ENCODE peak calls at places on chromosomes 6 and 20, in seven cellular contexts. J is colonic mucosa; W is CD8-positive, alpha-beta T cell; L is right atrium auricular region; K is heart left ventricle; S is uterus; C is cardiac muscle cell. E is an unnamed sample.

GRCh38 chr6:827431-827830 is 134.5 kb upstream of the EXOC2 start:
- DNase-seq in J (no peak), W (no peak), L (no peak), K (no peak), S (no peak), C (no peak), E (no peak)

GRCh38 chr6:130366011-130366963 is at the start of gene TMEM200A:
- DNase-seq in J (peak; percentile 54), W (peak; percentile 32), L (no peak), K (peak; percentile 26), S (peak; percentile 65), C (peak; percentile 75), E (peak; percentile 45)

GRCh38 chr6:113359155-113360140 is 497.7 kb upstream of the MARCKS start:
- DNase-seq in J (no peak), W (no peak), L (no peak), K (peak; percentile 22), S (no peak), C (peak; percentile 60), E (no peak)

GRCh38 chr20:13638162-13638495 is 603 bp downstream of the TASP1 start:
- DNase-seq in J (no peak), W (no peak), L (no peak), K (no peak), S (no peak), C (no peak), E (no peak)

GRCh38 chr6:121382467-121383121 is 48.3 kb upstream of the TBC1D32 start:
- DNase-seq in J (peak; percentile 87), W (no peak), L (no peak), K (no peak), S (no peak), C (peak; percentile 21), E (no peak)

GRCh38 chr6:151391471-151392428 is at the start of gene ZBTB2:
- DNase-seq in J (peak; percentile 72), W (peak; percentile 68), L (peak; percentile 74), K (peak; percentile 81), S (peak; percentile 68), C (peak; percentile 75), E (peak; percentile 90)

GRCh38 chr6:150296890-150297289 is 71.9 kb upstream of the IYD start:
- DNase-seq in J (no peak), W (no peak), L (no peak), K (no peak), S (no peak), C (no peak), E (no peak)

GRCh38 chr6:154848580-154848979 is 115.4 kb downstream of the SCAF8 start:
- DNase-seq in J (no peak), W (no peak), L (no peak), K (no peak), S (no peak), C (peak; percentile 30), E (no peak)

GRCh38 chr6:140623498-140623897 is 1249.0 kb upstream of the CITED2 start:
- DNase-seq in J (no peak), W (no peak), L (no peak), K (no peak), S (no peak), C (peak; percentile 81), E (no peak)

GRCh38 chr6:165599121-165599520 is 63.9 kb downstream of the PDE10A start:
- DNase-seq in J (no peak), W (no peak), L (no peak), K (no peak), S (no peak), C (no peak), E (no peak)

GRCh38 chr6:163793584-163793983 is 379.1 kb downstream of the QKI start:
- DNase-seq in J (no peak), W (no peak), L (no peak), K (no peak), S (no peak), C (peak; percentile 18), E (no peak)

GRCh38 chr6:166493427-166494100 is 92.9 kb downstream of the RAMACL start:
- DNase-seq in J (no peak), W (no peak), L (no peak), K (peak; percentile 18), S (no peak), C (no peak), E (no peak)

GRCh38 chr20:8449120-8449519 is 317.1 kb downstream of the PLCB1 start:
- DNase-seq in J (no peak), W (no peak), L (no peak), K (no peak), S (no peak), C (peak; percentile 58), E (no peak)

GRCh38 chr6:157253699-157254098 is 69.6 kb downstream of the TMEM242 start:
- DNase-seq in J (no peak), W (no peak), L (no peak), K (no peak), S (no peak), C (no peak), E (no peak)

GRCh38 chr6:88780714-88781389 is 182.6 kb downstream of the RNGTT start:
- DNase-seq in J (peak; percentile 36), W (peak; percentile 37), L (no peak), K (peak; percentile 26), S (peak; percentile 22), C (peak; percentile 84), E (no peak)

GRCh38 chr6:78605909-78606446 is 261.4 kb upstream of the IRAK1BP1 start:
- DNase-seq in J (no peak), W (no peak), L (no peak), K (no peak), S (no peak), C (peak; percentile 76), E (no peak)

GRCh38 chr6:56875961-56876360 is 78.9 kb upstream of the BEND6 start:
- DNase-seq in J (peak; percentile 69), W (no peak), L (no peak), K (no peak), S (no peak), C (no peak), E (no peak)

GRCh38 chr6:43243649-43244321 is 504 bp downstream of the TTBK1 start:
- DNase-seq in J (no peak), W (no peak), L (no peak), K (no peak), S (no peak), C (no peak), E (peak; percentile 33)

GRCh38 chr6:132675002-132675401 is 16.0 kb upstream of the TAAR1 start:
- DNase-seq in J (no peak), W (no peak), L (no peak), K (no peak), S (no peak), C (no peak), E (no peak)

GRCh38 chr20:41599699-41600104 is 18.5 kb downstream of the CHD6 start:
- DNase-seq in J (no peak), W (no peak), L (no peak), K (no peak), S (no peak), C (no peak), E (no peak)

GRCh38 chr20:41600926-41601631 is 17.1 kb downstream of the CHD6 start:
- DNase-seq in J (no peak), W (no peak), L (no peak), K (no peak), S (no peak), C (no peak), E (no peak)

GRCh38 chr20:41601742-41602141 is 16.4 kb downstream of the CHD6 start:
- DNase-seq in J (no peak), W (no peak), L (no peak), K (no peak), S (no peak), C (no peak), E (no peak)

GRCh38 chr20:41607791-41608190 is 10.4 kb downstream of the CHD6 start:
- DNase-seq in J (no peak), W (no peak), L (no peak), K (no peak), S (no peak), C (no peak), E (no peak)

DNA sequence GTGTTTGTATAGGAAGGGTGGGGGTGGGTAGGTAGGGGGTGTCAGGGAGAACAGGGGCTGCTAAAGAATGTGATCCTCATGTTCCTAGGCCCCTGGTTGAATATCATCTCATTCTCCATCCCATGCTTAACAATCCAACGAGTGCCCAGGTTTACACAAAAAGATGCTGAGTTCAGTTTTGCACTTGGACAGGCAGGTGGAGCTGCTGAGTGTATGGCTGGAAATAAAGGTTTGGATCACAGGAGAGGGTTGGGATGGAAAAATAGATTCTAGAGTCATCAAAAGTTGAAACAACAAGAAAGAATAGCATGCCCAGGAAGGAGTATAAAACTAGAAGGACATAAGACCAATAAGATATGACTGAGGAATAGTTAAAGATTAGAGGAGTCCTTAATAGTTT is 14.2 kb downstream of the CHD6 start:
- DNase-seq in J (no peak), W (no peak), L (no peak), K (no peak), S (no peak), C (no peak), E (no peak)
- TF ChIP-seq CTCF in J (no peak), W (no peak), L (no peak), K (peak; percentile 24), S (no peak), C (peak; percentile 19), E (no peak)

DNA sequence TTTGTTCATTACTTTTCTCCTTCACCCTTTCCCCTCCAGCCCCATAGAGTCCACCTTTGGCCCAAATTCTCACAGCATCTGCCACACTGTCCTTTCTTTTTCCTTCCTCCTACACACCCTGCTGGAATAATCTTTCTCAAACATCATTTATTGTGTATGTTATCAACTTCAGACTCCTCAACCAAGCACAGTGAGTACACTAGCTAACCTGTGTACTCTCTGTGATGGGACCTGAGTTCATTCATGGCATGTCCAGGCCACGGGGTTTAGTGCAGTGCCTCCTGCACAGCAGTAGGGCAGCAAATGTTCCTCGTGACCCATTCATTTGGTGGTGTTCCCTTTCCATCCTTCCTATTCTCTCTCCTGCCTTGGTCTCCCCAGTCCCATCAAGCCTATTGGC is 7.1 kb upstream of the ARMC12 start:
- DNase-seq in J (peak; percentile 57), W (no peak), L (no peak), K (no peak), S (no peak), C (no peak), E (no peak)
- H3K4me1 ChIP-seq in J (peaks cover 55% of the 10 kb centered on the region), W (peaks cover 87% of the 10 kb centered on the region), L (peaks cover 90% of the 10 kb centered on the region), K (peaks cover 61% of the 10 kb centered on the region), S (peaks cover 35% of the 10 kb centered on the region), C (peaks cover 35% of the 10 kb centered on the region), E (peaks cover 77% of the 10 kb centered on the region)

DNA sequence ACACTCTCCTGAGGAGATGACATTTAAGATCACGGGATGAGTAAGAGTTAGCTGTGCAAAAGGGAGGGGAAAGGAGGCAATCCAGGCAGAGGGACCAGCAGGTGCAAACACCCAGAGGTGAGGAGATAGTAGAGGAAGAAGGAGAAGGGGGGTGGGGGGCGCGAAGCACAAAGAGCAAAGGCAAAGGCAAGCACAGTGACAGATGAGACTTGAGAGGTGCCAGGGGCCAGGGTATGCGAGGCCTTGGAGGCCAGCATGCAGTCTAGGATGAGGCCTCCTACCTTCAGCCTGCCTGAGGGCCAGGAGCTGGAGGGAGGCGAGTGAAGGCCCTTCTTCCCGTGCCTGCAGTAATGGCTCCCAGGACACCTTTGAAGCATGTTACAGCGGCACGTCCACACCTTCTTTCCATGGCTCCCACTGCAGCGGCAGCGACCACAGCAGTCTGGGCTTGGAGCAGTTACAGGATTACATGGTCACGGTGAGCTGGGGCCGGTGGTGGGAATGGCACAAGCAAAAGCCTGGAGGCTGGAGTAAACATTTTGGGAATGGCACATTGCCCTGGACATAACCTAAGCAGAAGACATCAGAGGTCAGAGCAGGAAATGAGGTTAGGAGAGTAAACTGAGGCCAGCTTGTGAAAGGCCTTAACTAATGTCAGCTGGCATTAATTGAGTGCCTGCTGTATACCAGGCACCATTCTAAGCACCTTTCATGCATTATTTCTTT is 18.6 kb downstream of the CCM2L start:
- DNase-seq in J (no peak), W (no peak), L (no peak), K (no peak), S (no peak), C (peak; percentile 20), E (no peak)
- H3K27me3 ChIP-seq in J (peaks cover 4% of the 10 kb centered on the region), W (no peaks in the 10 kb centered on the region), L (no peaks in the 10 kb centered on the region), K (peaks cover 3% of the 10 kb centered on the region), S (peaks cover 10% of the 10 kb centered on the region), C (peaks cover 8% of the 10 kb centered on the region), E (peaks cover 22% of the 10 kb centered on the region)

GRCh38 chr6:33822575-33823395 is 19.0 kb upstream of the MLN start:
- DNase-seq in J (no peak), W (no peak), L (no peak), K (no peak), S (no peak), C (peak; percentile 25), E (no peak)
- TF ChIP-seq CTCF in J (no peak), W (no peak), L (no peak), K (no peak), S (no peak), C (peak; percentile 31), E (no peak)